ENCODE peak calls at places on chromosomes 12 and 14, in four cellular contexts. D is fibroblast of lung, W is tibial artery, S is tibial nerve. V is an unnamed sample.

GRCh38 chr12:57893460-57894353 is 47.2 kb upstream of the CTDSP2 start:
- DNase-seq in D (peak; percentile 97), W (peak; percentile 97), S (peak; percentile 82), V (no peak)

GRCh38 chr12:124348659-124349380 is 53.9 kb downstream of the RFLNA start:
- DNase-seq in D (no peak), W (no peak), S (no peak), V (no peak)

GRCh38 chr12:43482311-43483085 is 69.5 kb downstream of the ADAMTS20 start:
- DNase-seq in D (no peak), W (no peak), S (no peak), V (no peak)

GRCh38 chr12:88897723-88898122 is 317.5 kb upstream of the KITLG start:
- DNase-seq in D (peak; percentile 31), W (no peak), S (no peak), V (no peak)

GRCh38 chr12:91361864-91362263 is 179.2 kb upstream of the DCN start:
- DNase-seq in D (peak; percentile 76), W (no peak), S (no peak), V (no peak)

GRCh38 chr12:19440019-19440858 is 947 bp downstream of the AEBP2 start:
- DNase-seq in D (peak; percentile 50), W (peak; percentile 77), S (peak; percentile 15), V (peak; percentile 80)

GRCh38 chr14:22994762-22995275 is 12.5 kb upstream of the AJUBA start:
- DNase-seq in D (peak; percentile 56), W (no peak), S (no peak), V (no peak)

GRCh38 chr12:52389313-52390207 is 4.1 kb upstream of the KRT84 start:
- DNase-seq in D (no peak), W (no peak), S (no peak), V (no peak)

GRCh38 chr12:28278960-28279359 is 88.7 kb downstream of the CCDC91 start:
- DNase-seq in D (no peak), W (no peak), S (no peak), V (no peak)

GRCh38 chr12:121326996-121327674 is 25.1 kb downstream of the ANAPC5 start:
- DNase-seq in D (no peak), W (no peak), S (no peak), V (no peak)

GRCh38 chr12:64187370-64187769 is 34.7 kb downstream of the KICS2 start:
- DNase-seq in D (peak; percentile 76), W (no peak), S (no peak), V (no peak)

GRCh38 chr12:75721790-75722189 is 210.4 kb upstream of the KRR1 start:
- DNase-seq in D (no peak), W (no peak), S (no peak), V (no peak)

GRCh38 chr12:114921796-114922195 is 237.8 kb upstream of the TBX3 start:
- DNase-seq in D (no peak), W (no peak), S (peak; percentile 19), V (no peak)

GRCh38 chr14:89537911-89538310 is 120.9 kb upstream of the FOXN3 start:
- DNase-seq in D (no peak), W (no peak), S (no peak), V (no peak)

GRCh38 chr12:31363416-31363809 is 37.5 kb upstream of the SINHCAF start:
- DNase-seq in D (no peak), W (no peak), S (no peak), V (no peak)

GRCh38 chr14:48398675-48399282 is 723.4 kb upstream of the MDGA2 start:
- DNase-seq in D (peak; percentile 31), W (no peak), S (no peak), V (no peak)

GRCh38 chr14:64235652-64236640 is 58.2 kb downstream of the ESR2 start:
- DNase-seq in D (no peak), W (no peak), S (no peak), V (peak; percentile 74)

GRCh38 chr14:105817971-105818711 is 291.8 kb downstream of the TMEM121 start:
- DNase-seq in D (no peak), W (no peak), S (no peak), V (no peak)

GRCh38 chr12:11726659-11727058 is 77.2 kb downstream of the ETV6 start:
- DNase-seq in D (no peak), W (no peak), S (no peak), V (no peak)

GRCh38 chr12:124611559-124612391 is 44.4 kb upstream of the NCOR2 start:
- DNase-seq in D (no peak), W (no peak), S (no peak), V (no peak)

GRCh38 chr14:46048127-46048526 is 603.5 kb downstream of the RPL10L start:
- DNase-seq in D (peak; percentile 17), W (no peak), S (no peak), V (no peak)

GRCh38 chr12:62632521-62632920 is 165.9 kb downstream of the MON2 start:
- DNase-seq in D (peak; percentile 14), W (peak; percentile 83), S (peak; percentile 25), V (peak; percentile 35)

GRCh38 chr12:11746024-11746771 is 96.7 kb downstream of the ETV6 start:
- DNase-seq in D (peak; percentile 28), W (no peak), S (no peak), V (no peak)

GRCh38 chr12:75814856-75815754 is 216.5 kb downstream of the PHLDA1 start:
- DNase-seq in D (peak; percentile 99), W (no peak), S (no peak), V (no peak)

GRCh38 chr14:88605594-88605993 is 42.8 kb downstream of the ZC3H14 start:
- DNase-seq in D (no peak), W (no peak), S (no peak), V (no peak)

GRCh38 chr12:67988600-67988999 is 647 bp upstream of the IFNG-AS1 start:
- DNase-seq in D (no peak), W (no peak), S (no peak), V (peak; percentile 52)

GRCh38 chr14:104280085-104280901 is 141.9 kb downstream of the KIF26A start:
- DNase-seq in D (no peak), W (peak; percentile 49), S (no peak), V (no peak)

GRCh38 chr12:22626429-22626828 is 1.5 kb downstream of the ETNK1 start:
- DNase-seq in D (peak; percentile 50), W (no peak), S (no peak), V (peak; percentile 45)

GRCh38 chr12:76462668-76463224 is 96.8 kb downstream of the OSBPL8 start:
- DNase-seq in D (peak; percentile 24), W (no peak), S (no peak), V (no peak)

GRCh38 chr12:4270670-4271432 is 2.7 kb upstream of the CCND2 start:
- DNase-seq in D (peak; percentile 37), W (peak; percentile 82), S (peak; percentile 41), V (peak; percentile 67)

DNA sequence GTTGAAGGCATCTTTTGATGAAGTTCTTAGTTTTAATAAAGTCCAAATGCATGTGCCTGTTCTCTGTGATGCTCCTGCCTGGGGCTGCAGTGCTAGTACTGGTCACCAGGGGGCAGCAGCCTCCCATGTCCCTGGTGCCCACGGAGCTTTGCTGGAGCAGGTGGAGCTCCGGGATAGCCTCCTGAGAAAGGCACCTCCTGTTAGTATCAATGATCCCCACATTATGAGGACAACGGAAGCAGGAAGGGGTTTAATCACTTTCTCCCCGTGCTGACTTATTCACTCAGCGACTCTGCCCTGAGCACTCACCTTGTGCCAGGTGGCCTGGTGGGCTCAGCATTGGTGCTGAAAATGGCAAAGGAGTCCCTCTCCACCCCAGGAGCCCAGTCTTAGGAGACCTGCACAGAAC is 123.0 kb upstream of the PZP start:
- DNase-seq in D (peak; percentile 62), W (peak; percentile 73), S (peak; percentile 46), V (peak; percentile 24)
- H3K4me3 ChIP-seq in D (no peak overlapping the region), W (no peak overlapping the region), S (no peak overlapping the region), V (no peak overlapping the region)

DNA sequence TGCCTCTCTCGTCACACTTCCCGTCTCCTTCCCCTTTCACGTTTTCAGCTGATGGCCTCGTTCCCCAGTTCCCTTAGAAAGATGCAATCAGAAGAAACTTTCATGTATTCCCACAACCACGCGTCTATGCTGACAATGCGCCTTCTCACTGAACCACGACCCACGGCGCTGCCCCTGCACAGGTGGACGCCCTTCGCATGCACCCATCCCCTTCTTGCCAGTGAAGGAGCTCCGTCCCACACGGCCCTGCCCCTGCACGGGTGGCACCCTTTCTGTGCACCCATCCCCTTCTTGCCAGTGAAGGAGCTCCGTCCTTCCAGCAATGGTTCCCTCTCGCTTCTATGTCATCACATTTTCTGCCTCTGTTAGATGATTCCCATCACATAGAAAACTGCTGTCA is 340.0 kb upstream of the FKBP4 start:
- DNase-seq in D (no peak), W (no peak), S (no peak), V (no peak)
- H3K36me3 ChIP-seq in D (no peaks in the 10 kb centered on the region), W (no peaks in the 10 kb centered on the region), S (no peaks in the 10 kb centered on the region), V (no peaks in the 10 kb centered on the region)

GRCh38 chr14:32934891-32935633 is 3.6 kb upstream of the NPAS3 start:
- DNase-seq in D (no peak), W (no peak), S (no peak), V (no peak)

GRCh38 chr14:32932302-32932920 is 6.3 kb upstream of the NPAS3 start:
- DNase-seq in D (no peak), W (no peak), S (no peak), V (no peak)

GRCh38 chr14:32932921-32933622 is 5.6 kb upstream of the NPAS3 start:
- DNase-seq in D (no peak), W (peak; percentile 67), S (no peak), V (no peak)

GRCh38 chr14:32933943-32934890 is 4.5 kb upstream of the NPAS3 start:
- DNase-seq in D (peak; percentile 29), W (no peak), S (no peak), V (no peak)

GRCh38 chr14:32933623-32933942 is 5.1 kb upstream of the NPAS3 start:
- DNase-seq in D (no peak), W (no peak), S (no peak), V (no peak)
- TF ChIP-seq CTCF in D (peak; percentile 33), W (peak; percentile 7), S (no peak), V (no peak)

GRCh38 chr12:46523446-46523845 is 150.9 kb upstream of the SLC38A2 start:
- DNase-seq in D (peak; percentile 10), W (no peak), S (no peak), V (no peak)

GRCh38 chr12:46524778-46525177 is 152.2 kb upstream of the SLC38A2 start:
- DNase-seq in D (peak; percentile 95), W (peak; percentile 84), S (peak; percentile 54), V (no peak)

GRCh38 chr12:46526231-46526630 is 153.7 kb upstream of the SLC38A2 start:
- DNase-seq in D (no peak), W (no peak), S (no peak), V (no peak)

GRCh38 chr12:46522141-46522540 is 149.6 kb upstream of the SLC38A2 start:
- DNase-seq in D (peak; percentile 34), W (no peak), S (no peak), V (no peak)

DNA sequence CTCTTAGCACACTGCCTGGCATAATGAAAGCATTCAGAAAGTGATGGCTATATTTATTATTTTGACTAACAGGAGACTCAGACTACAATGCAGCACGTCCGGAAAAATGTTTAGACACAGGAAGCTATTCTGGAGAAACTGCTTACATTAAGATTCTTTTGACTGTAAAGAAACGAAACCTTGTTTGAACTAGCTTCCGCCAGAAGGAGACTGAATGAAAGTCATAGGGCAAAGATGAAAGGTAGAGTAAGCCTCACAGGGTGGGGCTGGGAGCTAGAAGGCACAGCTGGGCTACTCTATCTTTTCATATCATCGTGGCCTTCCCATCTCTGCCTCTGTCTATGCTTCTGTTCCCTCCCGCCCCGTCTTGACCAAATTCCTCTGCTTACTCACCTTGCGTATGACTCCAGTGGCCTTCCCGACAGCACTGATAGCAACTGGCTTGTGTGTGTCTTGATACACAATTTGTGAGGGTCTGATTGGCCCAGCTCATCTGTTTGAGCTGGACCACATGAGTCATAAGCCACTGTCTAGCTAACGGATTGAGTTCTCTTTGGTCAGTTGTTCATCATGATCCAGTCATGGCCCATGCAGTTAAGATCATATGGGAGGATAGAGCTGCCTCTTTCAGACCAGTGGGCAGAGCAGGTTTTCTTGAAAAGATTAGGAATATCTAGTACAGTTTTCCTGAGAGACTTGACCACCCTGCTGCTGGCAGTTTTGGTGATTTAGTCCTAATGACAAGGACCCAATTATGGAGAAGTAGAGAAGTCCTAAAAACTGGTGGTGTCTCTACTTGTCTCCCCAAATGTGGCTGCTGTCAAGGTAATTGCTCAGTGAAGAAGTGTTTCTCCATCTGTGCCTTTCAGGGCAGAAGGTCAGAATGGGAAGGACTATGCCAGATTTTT is 151.5 kb upstream of the SLC38A2 start:
- DNase-seq in D (peak; percentile 85), W (no peak), S (no peak), V (no peak)
- H3K4me3 ChIP-seq in D (peak overlapping the region; percentile 57), W (no peak overlapping the region), S (no peak overlapping the region), V (no peak overlapping the region)